ENCODE peak calls at places on chromosomes 6 and 20, in four cellular contexts. S is psoas muscle, P is H9, H is gastrocnemius medialis. W is an unnamed sample.

GRCh38 chr6:45301348-45302142 is 26.6 kb upstream of the RUNX2 start:
- DNase-seq in S (no peak), P (no peak), H (no peak), W (no peak)

GRCh38 chr20:19806806-19807691 is 49.0 kb downstream of the RIN2 start:
- DNase-seq in S (no peak), P (no peak), H (no peak), W (no peak)

GRCh38 chr20:14199111-14199510 is 138.3 kb downstream of the FLRT3 start:
- DNase-seq in S (no peak), P (no peak), H (no peak), W (no peak)

GRCh38 chr6:62283828-62284411 is 2.1 kb downstream of the KHDRBS2 start:
- DNase-seq in S (no peak), P (no peak), H (no peak), W (no peak)

GRCh38 chr20:3464166-3464565 is 6.7 kb upstream of the ATRN start:
- DNase-seq in S (no peak), P (no peak), H (no peak), W (no peak)

GRCh38 chr6:32082951-32083350 is 26.2 kb downstream of the TNXB start:
- DNase-seq in S (peak), P (no peak), H (peak), W (no peak)

GRCh38 chr6:146950351-146950835 is 253.8 kb upstream of the STXBP5 start:
- DNase-seq in S (no peak), P (no peak), H (no peak), W (no peak)

GRCh38 chr20:3174442-3175263 is 1.3 kb upstream of the LZTS3 start:
- DNase-seq in S (no peak), P (no peak), H (no peak), W (peak)

GRCh38 chr6:52416629-52417151 is 3.5 kb upstream of the EFHC1 start:
- DNase-seq in S (no peak), P (no peak), H (no peak), W (peak)

GRCh38 chr6:111985202-111985731 is 68.6 kb upstream of the CCN6 start:
- DNase-seq in S (no peak), P (peak), H (no peak), W (no peak)

GRCh38 chr6:7594579-7595125 is 4.7 kb downstream of the SNRNP48 start:
- DNase-seq in S (no peak), P (no peak), H (no peak), W (no peak)

GRCh38 chr6:95574811-95575210 is 2.5 kb upstream of the MANEA start:
- DNase-seq in S (no peak), P (no peak), H (no peak), W (no peak)

GRCh38 chr20:48070961-48071645 is 285.8 kb upstream of the SULF2 start:
- DNase-seq in S (no peak), P (no peak), H (no peak), W (no peak)

GRCh38 chr20:29319725-29320124 is 1937.7 kb upstream of the DEFB115 start:
- DNase-seq in S (peak), P (no peak), H (no peak), W (no peak)

GRCh38 chr20:46253391-46253790 is 54.9 kb downstream of the CDH22 start:
- DNase-seq in S (peak), P (peak), H (peak), W (peak)

GRCh38 chr20:56453347-56453746 is 15.1 kb upstream of the RTF2 start:
- DNase-seq in S (no peak), P (no peak), H (no peak), W (no peak)

GRCh38 chr6:95249661-95250060 is 327.7 kb upstream of the MANEA start:
- DNase-seq in S (no peak), P (no peak), H (no peak), W (no peak)

GRCh38 chr20:8693709-8694108 is 375.2 kb upstream of the PLCB4 start:
- DNase-seq in S (no peak), P (no peak), H (no peak), W (no peak)

GRCh38 chr6:127069659-127070279 is 48.7 kb upstream of the RSPO3 start:
- DNase-seq in S (no peak), P (no peak), H (no peak), W (no peak)

GRCh38 chr6:30544666-30545272 is 11.5 kb downstream of the GNL1 start:
- DNase-seq in S (no peak), P (no peak), H (no peak), W (peak)

GRCh38 chr6:44820366-44821158 is 433.1 kb downstream of the CDC5L start:
- DNase-seq in S (no peak), P (no peak), H (no peak), W (no peak)

GRCh38 chr6:41645007-41645618 is 6.8 kb downstream of the MDFI start:
- DNase-seq in S (no peak), P (no peak), H (no peak), W (peak)

GRCh38 chr6:130215526-130215925 is 7.2 kb downstream of the SAMD3 start:
- DNase-seq in S (no peak), P (peak), H (no peak), W (no peak)

GRCh38 chr6:121963826-121964225 is 435.6 kb upstream of the HSF2 start:
- DNase-seq in S (no peak), P (no peak), H (no peak), W (no peak)

GRCh38 chr20:57508381-57508780 is 16.6 kb downstream of the CTCFL start:
- DNase-seq in S (no peak), P (no peak), H (no peak), W (peak)

GRCh38 chr6:4466260-4466659 is 309.9 kb upstream of the CDYL start:
- DNase-seq in S (no peak), P (no peak), H (no peak), W (no peak)

GRCh38 chr20:51153867-51154707 is 131.2 kb upstream of the KCNG1 start:
- DNase-seq in S (no peak), P (no peak), H (no peak), W (no peak)

GRCh38 chr20:32965581-32966373 is 38.5 kb downstream of the SUN5 start:
- DNase-seq in S (no peak), P (no peak), H (no peak), W (no peak)

GRCh38 chr20:32963176-32963575 is 41.1 kb downstream of the SUN5 start:
- DNase-seq in S (no peak), P (no peak), H (no peak), W (no peak)

GRCh38 chr20:32964575-32964974 is 39.7 kb downstream of the SUN5 start:
- DNase-seq in S (no peak), P (no peak), H (no peak), W (no peak)

GRCh38 chr20:32966382-32966781 is 37.9 kb downstream of the SUN5 start:
- DNase-seq in S (no peak), P (no peak), H (no peak), W (no peak)

GRCh38 chr20:32965115-32965514 is 39.1 kb downstream of the SUN5 start:
- DNase-seq in S (no peak), P (no peak), H (no peak), W (no peak)
- H3K27ac ChIP-seq in S (no peak), P (no peak), H (no peak), W (no peak)

DNA sequence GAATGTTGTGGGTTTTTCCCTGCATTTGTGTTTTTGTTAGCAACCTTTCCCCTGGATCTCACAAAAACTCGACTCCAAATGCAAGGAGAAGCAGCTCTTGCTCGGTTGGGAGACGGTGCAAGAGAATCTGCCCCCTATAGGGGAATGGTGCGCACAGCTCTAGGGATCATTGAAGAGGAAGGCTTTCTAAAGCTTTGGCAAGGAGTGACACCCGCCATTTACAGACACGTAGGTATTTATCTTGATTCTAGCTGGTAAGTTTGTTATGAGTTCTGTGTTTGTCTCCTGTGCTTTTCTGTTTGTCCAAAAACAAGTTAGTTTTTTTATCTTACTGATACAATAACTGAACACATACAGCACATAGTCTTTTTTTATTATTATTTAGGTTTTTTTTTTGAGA is 3.0 kb downstream of the SLC25A27 start:
- DNase-seq in S (no peak), P (peak), H (no peak), W (peak)
- TF ChIP-seq CTCF in S (peak), P (peak), H (no peak), W (peak)

GRCh38 chr20:24117386-24117785 is 128.8 kb upstream of the GGTLC1 start:
- DNase-seq in S (no peak), P (no peak), H (no peak), W (no peak)
- H3K27ac ChIP-seq in S (no peak), P (no peak), H (no peak), W (no peak)

GRCh38 chr6:138275976-138276375 is 57.7 kb upstream of the PBOV1 start:
- DNase-seq in S (no peak), P (peak), H (no peak), W (no peak)
- TF ChIP-seq CTCF in S (no peak), P (peak), H (no peak), W (no peak)

GRCh38 chr6:107656883-107657282 is 167.0 kb downstream of the SOBP start:
- DNase-seq in S (no peak), P (no peak), H (no peak), W (no peak)
- H3K27ac ChIP-seq in S (peak), P (no peak), H (peak), W (no peak)

DNA sequence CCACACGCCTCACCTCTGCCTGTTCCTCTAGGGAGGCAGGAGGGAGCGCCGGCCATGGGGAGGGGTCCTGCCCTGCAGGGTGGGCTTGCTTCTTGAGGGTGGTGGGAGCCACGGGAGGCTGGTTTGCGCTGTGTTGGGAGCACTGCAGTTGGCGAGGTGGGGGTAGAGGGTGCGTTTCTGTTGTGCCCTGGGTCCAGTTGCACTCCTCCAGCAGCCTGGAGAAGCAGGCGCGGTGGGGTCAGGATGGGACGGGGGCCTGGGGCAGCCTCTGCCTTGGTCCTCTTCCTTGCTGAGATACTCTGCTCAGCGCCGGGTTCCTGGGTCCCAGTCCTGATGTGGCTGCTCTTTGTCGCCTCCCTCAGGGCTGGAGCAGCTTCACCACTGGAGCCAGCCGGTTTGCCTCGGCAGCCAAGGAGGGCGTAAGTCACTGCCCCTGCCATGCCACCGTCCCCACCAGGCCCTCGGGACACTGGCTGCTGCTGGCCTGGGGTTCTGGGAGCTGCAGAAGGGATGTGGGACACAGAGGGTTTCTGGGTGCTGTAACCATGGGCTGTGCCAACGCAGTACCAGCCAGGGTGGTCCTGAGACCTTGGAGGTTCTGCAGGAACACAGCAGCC is 8.4 kb downstream of the ARFGAP1 start:
- DNase-seq in S (no peak), P (peak), H (no peak), W (peak)
- TF ChIP-seq CTCF in S (no peak), P (peak), H (no peak), W (peak)

GRCh38 chr6:27547157-27548075 is 74.5 kb upstream of the ZNF184 start:
- DNase-seq in S (no peak), P (peak), H (no peak), W (peak)
- H3K27ac ChIP-seq in S (no peak), P (no peak), H (no peak), W (no peak)

DNA sequence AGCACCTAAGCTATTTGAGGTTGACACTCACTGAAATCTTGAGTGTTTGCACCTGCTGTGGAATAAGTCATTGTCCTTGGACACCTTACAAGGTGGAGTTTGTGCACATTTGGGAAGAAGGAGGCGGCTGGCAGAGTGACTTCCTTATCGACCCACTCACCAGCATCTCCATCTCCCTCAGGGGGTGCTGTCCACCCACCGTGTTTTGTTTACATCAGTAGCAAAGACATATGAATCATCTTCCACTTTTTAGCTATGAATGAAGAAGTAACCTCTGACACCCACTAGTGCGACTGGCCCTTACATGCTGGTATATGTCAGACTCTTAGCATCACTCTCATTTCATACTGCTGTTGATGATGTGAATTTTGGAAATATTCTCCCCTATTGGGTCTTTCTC is 119.5 kb upstream of the SGK1 start:
- DNase-seq in S (no peak), P (no peak), H (no peak), W (no peak)
- TF ChIP-seq CTCF in S (no peak), P (no peak), H (no peak), W (no peak)

W was measured in WERI-Rb-1.